ENCODE peak calls at places on chromosome 13, in ten cellular contexts. One of them, this sample, is unnamed.

GRCh38 chr13:21800847-21801616 is 130.2 kb downstream of the FGF9 start:
- DNase-seq in left cardiac atrium: no peak
- DNase-seq in progenitor cell of endocrine pancreas: no peak
- DNase-seq in GM23338: peak; percentile 2
- DNase-seq in IMR-90: peak; percentile 24
- DNase-seq in NCI-H1694 treated with DMSO at 0.1 percent for 48 hours: no peak
- DNase-seq in natural killer cell: no peak
- DNase-seq in WTC11: no peak
- DNase-seq in PC-3: peak; percentile 1
- DNase-seq in ELR: no peak
- DNase-seq in this sample: no peak

GRCh38 chr13:41019578-41020347 is 647 bp upstream of the ELF1 start:
- DNase-seq in ELR: no peak
- DNase-seq in NCI-H1694 treated with DMSO at 0.1 percent for 48 hours: no peak
- DNase-seq in PC-3: no peak
- DNase-seq in WTC11: no peak
- DNase-seq in left cardiac atrium: no peak
- DNase-seq in progenitor cell of endocrine pancreas: no peak
- DNase-seq in GM23338: no peak
- DNase-seq in IMR-90: no peak
- DNase-seq in natural killer cell: no peak
- DNase-seq in this sample: peak; percentile 26

GRCh38 chr13:56356690-56357089 is 784.0 kb upstream of the PRR20A start:
- DNase-seq in ELR: no peak
- DNase-seq in WTC11: no peak
- DNase-seq in GM23338: no peak
- DNase-seq in PC-3: peak; percentile 1
- DNase-seq in IMR-90: no peak
- DNase-seq in left cardiac atrium: no peak
- DNase-seq in progenitor cell of endocrine pancreas: no peak
- DNase-seq in natural killer cell: no peak
- DNase-seq in NCI-H1694 treated with DMSO at 0.1 percent for 48 hours: no peak
- DNase-seq in this sample: no peak

GRCh38 chr13:37640499-37640898 is 41.9 kb upstream of the POSTN start:
- DNase-seq in natural killer cell: no peak
- DNase-seq in left cardiac atrium: no peak
- DNase-seq in PC-3: peak; percentile 58
- DNase-seq in WTC11: peak; percentile 12
- DNase-seq in IMR-90: peak; percentile 86
- DNase-seq in progenitor cell of endocrine pancreas: no peak
- DNase-seq in GM23338: peak; percentile 57
- DNase-seq in ELR: peak; percentile 79
- DNase-seq in NCI-H1694 treated with DMSO at 0.1 percent for 48 hours: peak; percentile 12
- DNase-seq in this sample: no peak

GRCh38 chr13:114124921-114125320 is 7.5 kb downstream of the RASA3 start:
- DNase-seq in NCI-H1694 treated with DMSO at 0.1 percent for 48 hours: no peak
- DNase-seq in PC-3: peak; percentile 55
- DNase-seq in ELR: peak; percentile 90
- DNase-seq in natural killer cell: peak; percentile 67
- DNase-seq in left cardiac atrium: no peak
- DNase-seq in WTC11: no peak
- DNase-seq in IMR-90: peak; percentile 95
- DNase-seq in progenitor cell of endocrine pancreas: no peak
- DNase-seq in GM23338: no peak
- DNase-seq in this sample: no peak

GRCh38 chr13:20684535-20684934 is 19.0 kb upstream of the IL17D start:
- DNase-seq in GM23338: peak; percentile 33
- DNase-seq in NCI-H1694 treated with DMSO at 0.1 percent for 48 hours: no peak
- DNase-seq in left cardiac atrium: no peak
- DNase-seq in IMR-90: no peak
- DNase-seq in PC-3: peak; percentile 65
- DNase-seq in WTC11: no peak
- DNase-seq in natural killer cell: no peak
- DNase-seq in progenitor cell of endocrine pancreas: no peak
- DNase-seq in ELR: peak; percentile 24
- DNase-seq in this sample: no peak

GRCh38 chr13:59478908-59479307 is 684.8 kb downstream of the DIAPH3 start:
- DNase-seq in PC-3: no peak
- DNase-seq in GM23338: peak; percentile 29
- DNase-seq in ELR: no peak
- DNase-seq in left cardiac atrium: no peak
- DNase-seq in progenitor cell of endocrine pancreas: no peak
- DNase-seq in WTC11: no peak
- DNase-seq in NCI-H1694 treated with DMSO at 0.1 percent for 48 hours: no peak
- DNase-seq in natural killer cell: no peak
- DNase-seq in IMR-90: no peak
- DNase-seq in this sample: no peak

GRCh38 chr13:33287142-33287882 is 1.8 kb upstream of the STARD13 start:
- DNase-seq in ELR: no peak
- DNase-seq in left cardiac atrium: no peak
- DNase-seq in GM23338: no peak
- DNase-seq in NCI-H1694 treated with DMSO at 0.1 percent for 48 hours: no peak
- DNase-seq in WTC11: no peak
- DNase-seq in progenitor cell of endocrine pancreas: no peak
- DNase-seq in natural killer cell: no peak
- DNase-seq in IMR-90: no peak
- DNase-seq in PC-3: no peak
- DNase-seq in this sample: no peak

GRCh38 chr13:96690998-96691397 is 303.3 kb downstream of the OXGR1 start:
- DNase-seq in NCI-H1694 treated with DMSO at 0.1 percent for 48 hours: no peak
- DNase-seq in progenitor cell of endocrine pancreas: no peak
- DNase-seq in left cardiac atrium: no peak
- DNase-seq in PC-3: no peak
- DNase-seq in natural killer cell: no peak
- DNase-seq in IMR-90: no peak
- DNase-seq in GM23338: no peak
- DNase-seq in WTC11: no peak
- DNase-seq in ELR: no peak
- DNase-seq in this sample: no peak

GRCh38 chr13:35648109-35648508 is 171.6 kb upstream of the MAB21L1 start:
- DNase-seq in GM23338: no peak
- DNase-seq in progenitor cell of endocrine pancreas: no peak
- DNase-seq in ELR: no peak
- DNase-seq in left cardiac atrium: no peak
- DNase-seq in NCI-H1694 treated with DMSO at 0.1 percent for 48 hours: no peak
- DNase-seq in PC-3: no peak
- DNase-seq in natural killer cell: no peak
- DNase-seq in IMR-90: peak; percentile 42
- DNase-seq in WTC11: no peak
- DNase-seq in this sample: no peak

GRCh38 chr13:32629313-32629712 is 43.1 kb downstream of the PDS5B start:
- DNase-seq in PC-3: no peak
- DNase-seq in progenitor cell of endocrine pancreas: no peak
- DNase-seq in NCI-H1694 treated with DMSO at 0.1 percent for 48 hours: no peak
- DNase-seq in IMR-90: peak; percentile 60
- DNase-seq in ELR: no peak
- DNase-seq in WTC11: no peak
- DNase-seq in natural killer cell: no peak
- DNase-seq in left cardiac atrium: no peak
- DNase-seq in GM23338: no peak
- DNase-seq in this sample: no peak

GRCh38 chr13:52162279-52163101 is 3.1 kb upstream of the NEK3 start:
- DNase-seq in NCI-H1694 treated with DMSO at 0.1 percent for 48 hours: no peak
- DNase-seq in ELR: peak; percentile 59
- DNase-seq in natural killer cell: no peak
- DNase-seq in IMR-90: peak; percentile 70
- DNase-seq in progenitor cell of endocrine pancreas: no peak
- DNase-seq in GM23338: no peak
- DNase-seq in PC-3: peak; percentile 52
- DNase-seq in WTC11: no peak
- DNase-seq in left cardiac atrium: no peak
- DNase-seq in this sample: no peak

GRCh38 chr13:45799451-45799850 is 52.1 kb downstream of the SIAH3 start:
- DNase-seq in GM23338: no peak
- DNase-seq in ELR: no peak
- DNase-seq in natural killer cell: no peak
- DNase-seq in left cardiac atrium: peak; percentile 36
- DNase-seq in WTC11: no peak
- DNase-seq in PC-3: no peak
- DNase-seq in progenitor cell of endocrine pancreas: no peak
- DNase-seq in NCI-H1694 treated with DMSO at 0.1 percent for 48 hours: peak; percentile 82
- DNase-seq in IMR-90: no peak
- DNase-seq in this sample: no peak

GRCh38 chr13:37681295-37682032 is 82.9 kb upstream of the POSTN start:
- DNase-seq in progenitor cell of endocrine pancreas: no peak
- DNase-seq in ELR: peak; percentile 56
- DNase-seq in natural killer cell: no peak
- DNase-seq in NCI-H1694 treated with DMSO at 0.1 percent for 48 hours: no peak
- DNase-seq in GM23338: no peak
- DNase-seq in PC-3: peak; percentile 46
- DNase-seq in left cardiac atrium: no peak
- DNase-seq in WTC11: no peak
- DNase-seq in IMR-90: peak; percentile 94
- DNase-seq in this sample: no peak

GRCh38 chr13:29568731-29569130 is 26.8 kb downstream of the SLC7A1 start:
- DNase-seq in NCI-H1694 treated with DMSO at 0.1 percent for 48 hours: no peak
- DNase-seq in IMR-90: no peak
- DNase-seq in PC-3: no peak
- DNase-seq in left cardiac atrium: no peak
- DNase-seq in progenitor cell of endocrine pancreas: no peak
- DNase-seq in WTC11: no peak
- DNase-seq in ELR: no peak
- DNase-seq in natural killer cell: no peak
- DNase-seq in GM23338: no peak
- DNase-seq in this sample: no peak

GRCh38 chr13:51130348-51130747 is 19.3 kb upstream of the C13orf42 start:
- DNase-seq in WTC11: no peak
- DNase-seq in natural killer cell: no peak
- DNase-seq in IMR-90: no peak
- DNase-seq in progenitor cell of endocrine pancreas: no peak
- DNase-seq in ELR: no peak
- DNase-seq in GM23338: peak; percentile 62
- DNase-seq in PC-3: no peak
- DNase-seq in NCI-H1694 treated with DMSO at 0.1 percent for 48 hours: no peak
- DNase-seq in left cardiac atrium: no peak
- DNase-seq in this sample: no peak

GRCh38 chr13:43720780-43721397 is 65.9 kb downstream of the ENOX1 start:
- DNase-seq in GM23338: no peak
- DNase-seq in progenitor cell of endocrine pancreas: no peak
- DNase-seq in WTC11: no peak
- DNase-seq in ELR: peak; percentile 38
- DNase-seq in PC-3: peak; percentile 73
- DNase-seq in natural killer cell: no peak
- DNase-seq in IMR-90: peak; percentile 41
- DNase-seq in left cardiac atrium: no peak
- DNase-seq in NCI-H1694 treated with DMSO at 0.1 percent for 48 hours: no peak
- DNase-seq in this sample: no peak

GRCh38 chr13:37526710-37527446 is 71.7 kb downstream of the POSTN start:
- DNase-seq in ELR: no peak
- DNase-seq in PC-3: no peak
- DNase-seq in natural killer cell: no peak
- DNase-seq in IMR-90: no peak
- DNase-seq in WTC11: no peak
- DNase-seq in progenitor cell of endocrine pancreas: no peak
- DNase-seq in GM23338: no peak
- DNase-seq in NCI-H1694 treated with DMSO at 0.1 percent for 48 hours: no peak
- DNase-seq in left cardiac atrium: no peak
- DNase-seq in this sample: no peak

GRCh38 chr13:98577823-98578285 is 947 bp upstream of the STK24 start:
- DNase-seq in PC-3: no peak
- DNase-seq in GM23338: no peak
- DNase-seq in progenitor cell of endocrine pancreas: no peak
- DNase-seq in WTC11: peak; percentile 18
- DNase-seq in NCI-H1694 treated with DMSO at 0.1 percent for 48 hours: no peak
- DNase-seq in left cardiac atrium: no peak
- DNase-seq in ELR: no peak
- DNase-seq in IMR-90: no peak
- DNase-seq in natural killer cell: no peak
- DNase-seq in this sample: no peak

GRCh38 chr13:85529216-85529590 is 270.0 kb downstream of the SLITRK6 start:
- DNase-seq in NCI-H1694 treated with DMSO at 0.1 percent for 48 hours: no peak
- DNase-seq in natural killer cell: no peak
- DNase-seq in ELR: peak; percentile 62
- DNase-seq in IMR-90: peak; percentile 44
- DNase-seq in WTC11: no peak
- DNase-seq in progenitor cell of endocrine pancreas: no peak
- DNase-seq in PC-3: peak; percentile 64
- DNase-seq in GM23338: no peak
- DNase-seq in left cardiac atrium: no peak
- DNase-seq in this sample: no peak

GRCh38 chr13:44329909-44330545 is 43.6 kb upstream of the SERP2 start:
- DNase-seq in GM23338: no peak
- DNase-seq in IMR-90: no peak
- DNase-seq in WTC11: no peak
- DNase-seq in NCI-H1694 treated with DMSO at 0.1 percent for 48 hours: no peak
- DNase-seq in progenitor cell of endocrine pancreas: no peak
- DNase-seq in left cardiac atrium: no peak
- DNase-seq in ELR: no peak
- DNase-seq in natural killer cell: no peak
- DNase-seq in PC-3: no peak
- DNase-seq in this sample: no peak

GRCh38 chr13:24671367-24672117 is 8.7 kb upstream of the ATP12A start:
- DNase-seq in IMR-90: peak; percentile 72
- DNase-seq in WTC11: peak; percentile 35
- DNase-seq in left cardiac atrium: no peak
- DNase-seq in NCI-H1694 treated with DMSO at 0.1 percent for 48 hours: no peak
- DNase-seq in PC-3: peak; percentile 86
- DNase-seq in ELR: peak; percentile 80
- DNase-seq in natural killer cell: no peak
- DNase-seq in GM23338: peak; percentile 87
- DNase-seq in progenitor cell of endocrine pancreas: no peak
- DNase-seq in this sample: no peak

GRCh38 chr13:101623469-101624209 is 171.2 kb downstream of the ITGBL1 start:
- DNase-seq in PC-3: peak; percentile 67
- DNase-seq in IMR-90: peak; percentile 24
- DNase-seq in left cardiac atrium: no peak
- DNase-seq in progenitor cell of endocrine pancreas: no peak
- DNase-seq in ELR: peak; percentile 74
- DNase-seq in GM23338: no peak
- DNase-seq in natural killer cell: no peak
- DNase-seq in NCI-H1694 treated with DMSO at 0.1 percent for 48 hours: no peak
- DNase-seq in WTC11: no peak
- DNase-seq in this sample: no peak

GRCh38 chr13:25347156-25347555 is 24.6 kb upstream of the ATP8A2 start:
- DNase-seq in GM23338: peak; percentile 53
- DNase-seq in IMR-90: no peak
- DNase-seq in ELR: no peak
- DNase-seq in WTC11: no peak
- DNase-seq in PC-3: no peak
- DNase-seq in natural killer cell: no peak
- DNase-seq in left cardiac atrium: no peak
- DNase-seq in NCI-H1694 treated with DMSO at 0.1 percent for 48 hours: no peak
- DNase-seq in progenitor cell of endocrine pancreas: no peak
- DNase-seq in this sample: no peak

GRCh38 chr13:32897296-32897695 is 118.9 kb upstream of the KL start:
- DNase-seq in NCI-H1694 treated with DMSO at 0.1 percent for 48 hours: no peak
- DNase-seq in IMR-90: no peak
- DNase-seq in natural killer cell: no peak
- DNase-seq in progenitor cell of endocrine pancreas: no peak
- DNase-seq in PC-3: no peak
- DNase-seq in GM23338: no peak
- DNase-seq in left cardiac atrium: no peak
- DNase-seq in ELR: no peak
- DNase-seq in WTC11: no peak
- DNase-seq in this sample: no peak

GRCh38 chr13:109859898-109860297 is 73.5 kb upstream of the IRS2 start:
- DNase-seq in WTC11: no peak
- DNase-seq in progenitor cell of endocrine pancreas: no peak
- DNase-seq in GM23338: no peak
- DNase-seq in PC-3: peak; percentile 8
- DNase-seq in natural killer cell: no peak
- DNase-seq in ELR: no peak
- DNase-seq in left cardiac atrium: no peak
- DNase-seq in NCI-H1694 treated with DMSO at 0.1 percent for 48 hours: no peak
- DNase-seq in IMR-90: no peak
- DNase-seq in this sample: no peak

GRCh38 chr13:100987993-100988392 is 313.4 kb upstream of the TMTC4 start:
- DNase-seq in NCI-H1694 treated with DMSO at 0.1 percent for 48 hours: no peak
- DNase-seq in IMR-90: peak; percentile 26
- DNase-seq in left cardiac atrium: no peak
- DNase-seq in progenitor cell of endocrine pancreas: no peak
- DNase-seq in WTC11: peak; percentile 12
- DNase-seq in ELR: peak; percentile 13
- DNase-seq in natural killer cell: no peak
- DNase-seq in PC-3: peak; percentile 27
- DNase-seq in GM23338: peak; percentile 48
- DNase-seq in this sample: no peak

GRCh38 chr13:30466841-30467252 is 1.1 kb upstream of the HMGB1 start:
- DNase-seq in WTC11: no peak
- DNase-seq in NCI-H1694 treated with DMSO at 0.1 percent for 48 hours: no peak
- DNase-seq in IMR-90: peak; percentile 20
- DNase-seq in left cardiac atrium: no peak
- DNase-seq in natural killer cell: no peak
- DNase-seq in PC-3: peak; percentile 5
- DNase-seq in ELR: peak; percentile 41
- DNase-seq in progenitor cell of endocrine pancreas: no peak
- DNase-seq in GM23338: no peak
- DNase-seq in this sample: no peak

This sample was measured in kidney.